ENCODE peak calls at places on chromosomes 1 and 21, in ten cellular contexts. One of them, this sample, is unnamed.

GRCh38 chr1:17874231-17874630 is 119.1 kb downstream of the ACTL8 start:
- DNase-seq in NCI-H748 treated with DMSO at 0.1 percent for 48 hours: no peak
- DNase-seq in HCT116: no peak
- DNase-seq in T-cell: no peak
- DNase-seq in ureter: no peak
- DNase-seq in mesendoderm: peak
- DNase-seq in HT1080: peak
- DNase-seq in HTR-8/SVneo: peak
- DNase-seq in sigmoid colon: no peak
- DNase-seq in HEK293T: no peak
- DNase-seq in this sample: no peak

GRCh38 chr1:169538998-169539871 is 47.0 kb downstream of the F5 start:
- DNase-seq in HCT116: peak
- DNase-seq in ureter: no peak
- DNase-seq in HEK293T: no peak
- DNase-seq in T-cell: no peak
- DNase-seq in HT1080: peak
- DNase-seq in sigmoid colon: no peak
- DNase-seq in mesendoderm: no peak
- DNase-seq in HTR-8/SVneo: peak
- DNase-seq in NCI-H748 treated with DMSO at 0.1 percent for 48 hours: no peak
- DNase-seq in this sample: no peak

GRCh38 chr1:165544996-165545395 is 1.2 kb downstream of the LRRC52 start:
- DNase-seq in HEK293T: no peak
- DNase-seq in HTR-8/SVneo: no peak
- DNase-seq in HT1080: no peak
- DNase-seq in mesendoderm: no peak
- DNase-seq in ureter: no peak
- DNase-seq in sigmoid colon: no peak
- DNase-seq in NCI-H748 treated with DMSO at 0.1 percent for 48 hours: no peak
- DNase-seq in HCT116: no peak
- DNase-seq in T-cell: no peak
- DNase-seq in this sample: no peak

GRCh38 chr1:202023033-202023433 is 12.6 kb downstream of the ELF3 start:
- DNase-seq in T-cell: no peak
- DNase-seq in mesendoderm: no peak
- DNase-seq in ureter: peak
- DNase-seq in HT1080: no peak
- DNase-seq in HEK293T: no peak
- DNase-seq in HTR-8/SVneo: no peak
- DNase-seq in NCI-H748 treated with DMSO at 0.1 percent for 48 hours: peak
- DNase-seq in sigmoid colon: no peak
- DNase-seq in HCT116: peak
- DNase-seq in this sample: no peak

GRCh38 chr1:95061445-95062006 is 11.2 kb downstream of the ALG14 start:
- DNase-seq in NCI-H748 treated with DMSO at 0.1 percent for 48 hours: no peak
- DNase-seq in HTR-8/SVneo: no peak
- DNase-seq in sigmoid colon: no peak
- DNase-seq in T-cell: no peak
- DNase-seq in ureter: no peak
- DNase-seq in HCT116: no peak
- DNase-seq in HT1080: no peak
- DNase-seq in HEK293T: no peak
- DNase-seq in mesendoderm: peak
- DNase-seq in this sample: no peak

GRCh38 chr1:232524056-232524455 is 105.9 kb downstream of the SIPA1L2 start:
- DNase-seq in HTR-8/SVneo: no peak
- DNase-seq in HEK293T: no peak
- DNase-seq in HCT116: no peak
- DNase-seq in NCI-H748 treated with DMSO at 0.1 percent for 48 hours: no peak
- DNase-seq in ureter: no peak
- DNase-seq in HT1080: peak
- DNase-seq in T-cell: no peak
- DNase-seq in sigmoid colon: no peak
- DNase-seq in mesendoderm: no peak
- DNase-seq in this sample: no peak

GRCh38 chr1:3454811-3455618 is 550 bp downstream of the ARHGEF16 start:
- DNase-seq in HTR-8/SVneo: peak
- DNase-seq in HT1080: no peak
- DNase-seq in T-cell: peak
- DNase-seq in NCI-H748 treated with DMSO at 0.1 percent for 48 hours: no peak
- DNase-seq in mesendoderm: peak
- DNase-seq in HEK293T: peak
- DNase-seq in sigmoid colon: no peak
- DNase-seq in HCT116: no peak
- DNase-seq in ureter: no peak
- DNase-seq in this sample: peak

GRCh38 chr1:161936786-161937185 is 86.9 kb downstream of the OLFML2B start:
- DNase-seq in mesendoderm: no peak
- DNase-seq in sigmoid colon: no peak
- DNase-seq in T-cell: no peak
- DNase-seq in HCT116: no peak
- DNase-seq in ureter: no peak
- DNase-seq in HTR-8/SVneo: no peak
- DNase-seq in NCI-H748 treated with DMSO at 0.1 percent for 48 hours: no peak
- DNase-seq in HEK293T: no peak
- DNase-seq in HT1080: no peak
- DNase-seq in this sample: no peak

GRCh38 chr1:99305626-99306025 is 41.3 kb downstream of the PLPPR4 start:
- DNase-seq in HT1080: peak
- DNase-seq in HCT116: no peak
- DNase-seq in T-cell: no peak
- DNase-seq in NCI-H748 treated with DMSO at 0.1 percent for 48 hours: no peak
- DNase-seq in HEK293T: no peak
- DNase-seq in HTR-8/SVneo: no peak
- DNase-seq in mesendoderm: no peak
- DNase-seq in sigmoid colon: no peak
- DNase-seq in ureter: no peak
- DNase-seq in this sample: no peak

GRCh38 chr1:209493584-209493983 is 89.9 kb upstream of the CAMK1G start:
- DNase-seq in HEK293T: no peak
- DNase-seq in T-cell: no peak
- DNase-seq in HCT116: no peak
- DNase-seq in HT1080: peak
- DNase-seq in mesendoderm: no peak
- DNase-seq in sigmoid colon: no peak
- DNase-seq in ureter: no peak
- DNase-seq in HTR-8/SVneo: no peak
- DNase-seq in NCI-H748 treated with DMSO at 0.1 percent for 48 hours: no peak
- DNase-seq in this sample: no peak

GRCh38 chr1:203346755-203347102 is 4.2 kb downstream of the FMOD start:
- DNase-seq in HT1080: no peak
- DNase-seq in NCI-H748 treated with DMSO at 0.1 percent for 48 hours: no peak
- DNase-seq in HCT116: no peak
- DNase-seq in HEK293T: no peak
- DNase-seq in sigmoid colon: no peak
- DNase-seq in mesendoderm: no peak
- DNase-seq in ureter: no peak
- DNase-seq in HTR-8/SVneo: no peak
- DNase-seq in T-cell: no peak
- DNase-seq in this sample: no peak

GRCh38 chr1:38004284-38005101 is 821 bp downstream of the FHL3 start:
- DNase-seq in HT1080: no peak
- DNase-seq in sigmoid colon: no peak
- DNase-seq in mesendoderm: peak
- DNase-seq in HTR-8/SVneo: no peak
- DNase-seq in NCI-H748 treated with DMSO at 0.1 percent for 48 hours: no peak
- DNase-seq in T-cell: no peak
- DNase-seq in ureter: no peak
- DNase-seq in HEK293T: no peak
- DNase-seq in HCT116: no peak
- DNase-seq in this sample: peak

GRCh38 chr1:201456499-201457309 is 12.3 kb downstream of the PHLDA3 start:
- DNase-seq in mesendoderm: peak
- DNase-seq in HEK293T: no peak
- DNase-seq in T-cell: no peak
- DNase-seq in HT1080: peak
- DNase-seq in ureter: peak
- DNase-seq in HCT116: no peak
- DNase-seq in sigmoid colon: peak
- DNase-seq in HTR-8/SVneo: no peak
- DNase-seq in NCI-H748 treated with DMSO at 0.1 percent for 48 hours: no peak
- DNase-seq in this sample: no peak

GRCh38 chr1:9717193-9718005 is 65.9 kb downstream of the PIK3CD start:
- DNase-seq in mesendoderm: peak
- DNase-seq in T-cell: peak
- DNase-seq in HTR-8/SVneo: no peak
- DNase-seq in NCI-H748 treated with DMSO at 0.1 percent for 48 hours: no peak
- DNase-seq in HT1080: no peak
- DNase-seq in sigmoid colon: peak
- DNase-seq in HCT116: no peak
- DNase-seq in ureter: peak
- DNase-seq in HEK293T: no peak
- DNase-seq in this sample: no peak

GRCh38 chr1:20630730-20631129 is 2.5 kb upstream of the PINK1 start:
- DNase-seq in HCT116: no peak
- DNase-seq in HT1080: no peak
- DNase-seq in mesendoderm: no peak
- DNase-seq in T-cell: no peak
- DNase-seq in sigmoid colon: no peak
- DNase-seq in HEK293T: no peak
- DNase-seq in ureter: no peak
- DNase-seq in HTR-8/SVneo: no peak
- DNase-seq in NCI-H748 treated with DMSO at 0.1 percent for 48 hours: no peak
- DNase-seq in this sample: no peak

GRCh38 chr21:37564924-37565529 is 198.5 kb downstream of the DYRK1A start:
- DNase-seq in HT1080: peak
- DNase-seq in NCI-H748 treated with DMSO at 0.1 percent for 48 hours: peak
- DNase-seq in HTR-8/SVneo: no peak
- DNase-seq in T-cell: no peak
- DNase-seq in sigmoid colon: no peak
- DNase-seq in HEK293T: no peak
- DNase-seq in mesendoderm: no peak
- DNase-seq in ureter: no peak
- DNase-seq in HCT116: no peak
- DNase-seq in this sample: no peak

GRCh38 chr1:20732588-20733360 is at the start of gene SH2D5:
- DNase-seq in HT1080: peak
- DNase-seq in HEK293T: peak
- DNase-seq in NCI-H748 treated with DMSO at 0.1 percent for 48 hours: peak
- DNase-seq in ureter: peak
- DNase-seq in mesendoderm: peak
- DNase-seq in HTR-8/SVneo: peak
- DNase-seq in sigmoid colon: peak
- DNase-seq in HCT116: peak
- DNase-seq in T-cell: peak
- DNase-seq in this sample: peak

GRCh38 chr21:42061866-42062542 is 9.1 kb upstream of the UMODL1 start:
- DNase-seq in NCI-H748 treated with DMSO at 0.1 percent for 48 hours: no peak
- DNase-seq in sigmoid colon: no peak
- DNase-seq in HT1080: no peak
- DNase-seq in HCT116: no peak
- DNase-seq in T-cell: peak
- DNase-seq in HEK293T: no peak
- DNase-seq in HTR-8/SVneo: no peak
- DNase-seq in mesendoderm: no peak
- DNase-seq in ureter: no peak
- DNase-seq in this sample: peak

GRCh38 chr21:41045534-41046268 is 122.3 kb upstream of the BACE2 start:
- DNase-seq in mesendoderm: peak
- DNase-seq in HEK293T: peak
- DNase-seq in NCI-H748 treated with DMSO at 0.1 percent for 48 hours: peak
- DNase-seq in sigmoid colon: no peak
- DNase-seq in HTR-8/SVneo: no peak
- DNase-seq in ureter: no peak
- DNase-seq in HT1080: no peak
- DNase-seq in T-cell: no peak
- DNase-seq in HCT116: no peak
- DNase-seq in this sample: peak

GRCh38 chr1:115840615-115841460 is at the start of gene NHLH2:
- DNase-seq in mesendoderm: peak
- DNase-seq in HCT116: no peak
- DNase-seq in ureter: no peak
- DNase-seq in HEK293T: no peak
- DNase-seq in T-cell: no peak
- DNase-seq in HT1080: no peak
- DNase-seq in sigmoid colon: no peak
- DNase-seq in NCI-H748 treated with DMSO at 0.1 percent for 48 hours: no peak
- DNase-seq in HTR-8/SVneo: no peak
- DNase-seq in this sample: peak

GRCh38 chr1:27566462-27567182 is 37.3 kb downstream of the AHDC1 start:
- DNase-seq in ureter: no peak
- DNase-seq in T-cell: no peak
- DNase-seq in HT1080: no peak
- DNase-seq in NCI-H748 treated with DMSO at 0.1 percent for 48 hours: no peak
- DNase-seq in HCT116: no peak
- DNase-seq in HTR-8/SVneo: no peak
- DNase-seq in HEK293T: no peak
- DNase-seq in sigmoid colon: peak
- DNase-seq in mesendoderm: no peak
- DNase-seq in this sample: no peak

GRCh38 chr1:113205980-113206766 is 133.2 kb downstream of the LRIG2 start:
- DNase-seq in HEK293T: no peak
- DNase-seq in T-cell: no peak
- DNase-seq in HTR-8/SVneo: no peak
- DNase-seq in mesendoderm: no peak
- DNase-seq in HT1080: no peak
- DNase-seq in sigmoid colon: no peak
- DNase-seq in ureter: no peak
- DNase-seq in HCT116: no peak
- DNase-seq in NCI-H748 treated with DMSO at 0.1 percent for 48 hours: no peak
- DNase-seq in this sample: no peak

GRCh38 chr1:156897078-156897825 is 3.7 kb downstream of the PEAR1 start:
- DNase-seq in sigmoid colon: no peak
- DNase-seq in mesendoderm: no peak
- DNase-seq in HT1080: peak
- DNase-seq in T-cell: no peak
- DNase-seq in HCT116: no peak
- DNase-seq in HTR-8/SVneo: peak
- DNase-seq in ureter: no peak
- DNase-seq in NCI-H748 treated with DMSO at 0.1 percent for 48 hours: no peak
- DNase-seq in HEK293T: no peak
- DNase-seq in this sample: no peak

GRCh38 chr21:29301703-29302102 is 3.0 kb downstream of the BACH1 start:
- DNase-seq in NCI-H748 treated with DMSO at 0.1 percent for 48 hours: no peak
- DNase-seq in ureter: no peak
- DNase-seq in mesendoderm: no peak
- DNase-seq in HCT116: no peak
- DNase-seq in sigmoid colon: no peak
- DNase-seq in HEK293T: no peak
- DNase-seq in T-cell: no peak
- DNase-seq in HT1080: peak
- DNase-seq in HTR-8/SVneo: no peak
- DNase-seq in this sample: peak

GRCh38 chr1:168045311-168045710 is 91.4 kb downstream of the GPR161 start:
- DNase-seq in ureter: no peak
- DNase-seq in HTR-8/SVneo: no peak
- DNase-seq in sigmoid colon: no peak
- DNase-seq in HT1080: no peak
- DNase-seq in mesendoderm: no peak
- DNase-seq in NCI-H748 treated with DMSO at 0.1 percent for 48 hours: no peak
- DNase-seq in HEK293T: no peak
- DNase-seq in HCT116: no peak
- DNase-seq in T-cell: no peak
- DNase-seq in this sample: no peak

GRCh38 chr1:178496410-178497135 is at the start of gene CLEC20A:
- DNase-seq in HT1080: no peak
- DNase-seq in T-cell: no peak
- DNase-seq in NCI-H748 treated with DMSO at 0.1 percent for 48 hours: no peak
- DNase-seq in HTR-8/SVneo: no peak
- DNase-seq in HEK293T: no peak
- DNase-seq in sigmoid colon: no peak
- DNase-seq in HCT116: no peak
- DNase-seq in mesendoderm: no peak
- DNase-seq in ureter: peak
- DNase-seq in this sample: no peak

GRCh38 chr1:226799634-226800281 is 60.7 kb upstream of the ITPKB start:
- DNase-seq in ureter: no peak
- DNase-seq in NCI-H748 treated with DMSO at 0.1 percent for 48 hours: no peak
- DNase-seq in HT1080: no peak
- DNase-seq in T-cell: no peak
- DNase-seq in HEK293T: no peak
- DNase-seq in HCT116: no peak
- DNase-seq in mesendoderm: no peak
- DNase-seq in HTR-8/SVneo: no peak
- DNase-seq in sigmoid colon: peak
- DNase-seq in this sample: no peak

GRCh38 chr21:45590726-45591618 is 48.7 kb upstream of the SLC19A1 start:
- DNase-seq in NCI-H748 treated with DMSO at 0.1 percent for 48 hours: no peak
- DNase-seq in HCT116: no peak
- DNase-seq in T-cell: peak
- DNase-seq in ureter: no peak
- DNase-seq in HT1080: no peak
- DNase-seq in sigmoid colon: peak
- DNase-seq in mesendoderm: no peak
- DNase-seq in HTR-8/SVneo: no peak
- DNase-seq in HEK293T: no peak
- DNase-seq in this sample: peak

This sample was measured in NCI-H82.